ENCODE peak calls at places on chromosomes 4 and X, in nine cellular contexts. R is pulmonary artery endothelial cell; D is activated CD4-positive, CD25-positive, alpha-beta regulatory T cell treated with anti-CD3 and anti-CD28 coated beads, Interleukin-2, amount 50 U/mL, for 16 hours; I is iris pigment epithelial cell; E is astrocyte of the spinal cord; U is lower leg skin; S is Kasumi-1; Q is LoVo; P is H4. T is an unnamed sample.

GRCh38 chr4:55296076-55296475 is 50.0 kb upstream of the SRD5A3 start:
- DNase-seq in U (no peak), Q (no peak), I (no peak), E (peak), R (no peak), S (no peak), D (no peak), P (no peak), T (peak)

GRCh38 chr4:24394041-24394440 is 190.3 kb downstream of the DHX15 start:
- DNase-seq in S (no peak), E (peak), U (no peak), Q (no peak), I (no peak), R (no peak), P (peak), D (no peak), T (no peak)

GRCh38 chr4:70722199-70722791 is 531 bp downstream of the RUFY3 start:
- DNase-seq in R (no peak), P (peak), Q (no peak), I (peak), S (no peak), D (no peak), U (no peak), E (peak), T (peak)

GRCh38 chrX:130575831-130576404 is 174.1 kb downstream of the RBMX2 start:
- DNase-seq in S (peak), I (peak), D (no peak), U (peak), Q (peak), R (peak), P (peak), E (peak), T (peak)

GRCh38 chr4:134762053-134762452 is 560.5 kb upstream of the PABPC4L start:
- DNase-seq in E (no peak), D (no peak), Q (no peak), R (no peak), P (peak), U (no peak), S (no peak), I (no peak), T (no peak)

GRCh38 chr4:186644737-186645261 is 78.9 kb downstream of the FAT1 start:
- DNase-seq in S (no peak), R (no peak), D (no peak), U (no peak), Q (peak), I (peak), P (no peak), E (peak), T (no peak)

GRCh38 chr4:4995103-4995761 is 24.0 kb downstream of the CYTL1 start:
- DNase-seq in R (peak), E (peak), U (peak), Q (peak), D (no peak), P (peak), I (peak), S (peak), T (peak)

GRCh38 chr4:43843501-43843900 is 605.1 kb downstream of the KCTD8 start:
- DNase-seq in I (peak), R (no peak), U (no peak), P (peak), E (peak), S (no peak), Q (no peak), D (no peak), T (peak)

GRCh38 chr4:173448103-173448502 is 49.2 kb upstream of the SCRG1 start:
- DNase-seq in D (no peak), I (no peak), U (no peak), P (no peak), Q (no peak), S (no peak), E (no peak), R (no peak), T (no peak)

GRCh38 chr4:73822812-73823480 is 13.5 kb upstream of the CXCL6 start:
- DNase-seq in S (peak), R (no peak), I (no peak), U (no peak), E (no peak), Q (no peak), D (no peak), P (no peak), T (no peak)

GRCh38 chr4:67881226-67881625 is 2.6 kb downstream of the TMPRSS11D start:
- DNase-seq in E (no peak), I (no peak), Q (no peak), R (no peak), D (no peak), U (no peak), S (no peak), P (no peak), T (no peak)

GRCh38 chrX:101071585-101071984 is 7.1 kb upstream of the TMEM35A start:
- DNase-seq in D (no peak), S (no peak), I (no peak), Q (no peak), R (no peak), U (no peak), E (no peak), P (no peak), T (no peak)

GRCh38 chr4:10554694-10555093 is 97.5 kb upstream of the ZNF518B start:
- DNase-seq in E (peak), P (peak), I (peak), R (no peak), Q (peak), S (peak), U (no peak), D (no peak), T (peak)

GRCh38 chr4:76570141-76570989 is 135.3 kb downstream of the SHROOM3 start:
- DNase-seq in U (no peak), R (no peak), Q (peak), P (peak), E (peak), S (no peak), I (peak), D (no peak), T (no peak)

GRCh38 chr4:55020131-55020530 is 105.3 kb downstream of the KDR start:
- DNase-seq in S (no peak), E (no peak), P (no peak), D (no peak), Q (no peak), U (no peak), I (peak), R (no peak), T (no peak)

GRCh38 chr4:169341490-169341889 is 70.7 kb upstream of the SH3RF1 start:
- DNase-seq in P (no peak), S (no peak), D (no peak), Q (no peak), R (no peak), I (peak), E (peak), U (no peak), T (peak)

GRCh38 chr4:139603576-139604387 is 47.8 kb upstream of the SETD7 start:
- DNase-seq in I (peak), P (peak), R (no peak), S (peak), U (no peak), E (peak), D (no peak), Q (peak), T (peak)

GRCh38 chrX:95117556-95117955 is 1443.5 kb downstream of the FAM133A start:
- DNase-seq in R (no peak), E (no peak), D (no peak), U (no peak), I (no peak), S (no peak), Q (no peak), P (no peak), T (no peak)

GRCh38 chr4:24559889-24560288 is 24.5 kb downstream of the DHX15 start:
- DNase-seq in P (no peak), S (no peak), U (no peak), R (no peak), I (peak), Q (no peak), E (no peak), D (no peak), T (peak)

GRCh38 chr4:147136308-147136707 is 190.6 kb upstream of the TTC29 start:
- DNase-seq in P (peak), I (peak), E (peak), U (no peak), Q (no peak), S (no peak), R (no peak), D (no peak), T (no peak)

GRCh38 chrX:51802917-51803688 is 59.9 kb downstream of the GSPT2 start:
- DNase-seq in U (no peak), S (no peak), R (no peak), Q (no peak), I (peak), P (peak), D (peak), E (peak), T (peak)

GRCh38 chr4:169510617-169511016 is 101.8 kb downstream of the NEK1 start:
- DNase-seq in E (no peak), I (no peak), D (no peak), U (no peak), P (no peak), S (no peak), Q (no peak), R (no peak), T (no peak)

GRCh38 chrX:85365370-85365995 is 14.0 kb downstream of the POF1B start:
- DNase-seq in Q (no peak), D (no peak), S (no peak), I (no peak), U (no peak), P (no peak), E (no peak), R (no peak), T (no peak)

GRCh38 chr4:140141196-140141845 is 12.7 kb downstream of the MAML3 start:
- DNase-seq in S (no peak), Q (no peak), R (no peak), E (no peak), P (no peak), I (no peak), D (no peak), U (no peak), T (no peak)

GRCh38 chrX:153983321-153983729 is 10.8 kb downstream of the TMEM187 start:
- DNase-seq in R (no peak), Q (no peak), D (no peak), I (no peak), S (no peak), U (no peak), P (no peak), E (no peak), T (no peak)

GRCh38 chrX:72394518-72395163 is 88.9 kb upstream of the CITED1 start:
- DNase-seq in U (no peak), E (peak), I (peak), Q (no peak), P (no peak), S (peak), D (no peak), R (no peak), T (no peak)

GRCh38 chrX:38494239-38494823 is 67.0 kb upstream of the TSPAN7 start:
- DNase-seq in Q (no peak), E (no peak), R (no peak), S (no peak), P (no peak), U (no peak), I (no peak), D (no peak), T (no peak)

T was measured in lung microvascular endothelial cell.